ENCODE peak calls at places on chromosome 4, in four cellular contexts. N is A549, I is fibroblast of the aortic adventitia, A is tibial nerve. H is an unnamed sample.
A peak's percentile ranks its signal among the peaks of the same experiment; 100 is the strongest.

GRCh38 chr4:176841730-176842129 is 49.0 kb upstream of the VEGFC start:
- DNase-seq in N (no peak), I (peak; percentile 80), A (no peak), H (peak; percentile 53)

GRCh38 chr4:40506492-40506891 is 123.2 kb downstream of the RBM47 start:
- DNase-seq in N (no peak), I (no peak), A (no peak), H (no peak)

GRCh38 chr4:33628296-33628695 is 2616.0 kb downstream of the ARAP2 start:
- DNase-seq in N (no peak), I (no peak), A (no peak), H (peak; percentile 22)

GRCh38 chr4:123696712-123697111 is 300.1 kb downstream of the SPRY1 start:
- DNase-seq in N (no peak), I (no peak), A (no peak), H (no peak)

GRCh38 chr4:147078875-147079658 is 133.4 kb upstream of the TTC29 start:
- DNase-seq in N (no peak), I (peak; percentile 53), A (no peak), H (peak; percentile 33)

GRCh38 chr4:141158219-141158618 is 24.9 kb upstream of the RNF150 start:
- DNase-seq in N (peak; percentile 31), I (peak; percentile 73), A (no peak), H (peak; percentile 55)

GRCh38 chr4:92305878-92306520 is 2.2 kb downstream of the GRID2 start:
- DNase-seq in N (no peak), I (no peak), A (no peak), H (no peak)

GRCh38 chr4:170775851-170776250 is 686.1 kb upstream of the AADAT start:
- DNase-seq in N (no peak), I (no peak), A (no peak), H (no peak)

GRCh38 chr4:82579932-82580331 is 18.1 kb upstream of the TMEM150C start:
- DNase-seq in N (no peak), I (no peak), A (no peak), H (no peak)

GRCh38 chr4:114027596-114027995 is 48.1 kb upstream of the ARSJ start:
- DNase-seq in N (no peak), I (no peak), A (no peak), H (no peak)

GRCh38 chr4:148203056-148203898 is 238.9 kb downstream of the NR3C2 start:
- DNase-seq in N (no peak), I (no peak), A (no peak), H (no peak)

GRCh38 chr4:127656047-127656680 is 23.4 kb downstream of the INTU start:
- DNase-seq in N (no peak), I (no peak), A (no peak), H (no peak)
- H3K4me3 ChIP-seq in N (peak overlapping the region; percentile 39), I (no peak overlapping the region), A (no peak overlapping the region), H (no peak overlapping the region)

DNA sequence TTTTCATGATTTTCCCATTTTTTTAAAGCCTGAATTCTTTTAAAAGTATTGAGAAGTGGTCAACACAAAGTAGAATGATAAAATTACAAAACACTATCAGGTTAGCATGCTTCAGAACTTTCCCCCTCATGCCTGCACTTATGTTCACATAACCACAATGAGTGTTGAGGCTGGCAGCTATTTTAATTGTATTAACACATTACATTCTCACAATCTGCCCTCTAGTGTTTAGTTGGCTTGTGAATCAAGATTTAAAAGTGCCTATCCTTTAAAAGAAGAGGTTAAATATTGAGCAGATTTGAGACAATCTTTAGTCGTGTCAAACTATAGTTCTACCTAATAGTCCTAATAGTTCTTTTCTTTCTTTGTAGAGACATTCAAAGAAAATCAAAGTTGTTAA is 93.6 kb upstream of the NAP1L5 start:
- DNase-seq in N (peak; percentile 4), I (peak; percentile 42), A (no peak), H (peak; percentile 29)
- TF ChIP-seq CTCF in N (peak; percentile 36), I (peak; percentile 20), A (no peak), H (peak; percentile 7)

GRCh38 chr4:56699537-56699936 is 18.4 kb upstream of the HOPX start:
- DNase-seq in N (no peak), I (no peak), A (no peak), H (no peak)
- H3K4me3 ChIP-seq in N (no peak overlapping the region), I (no peak overlapping the region), A (no peak overlapping the region), H (no peak overlapping the region)

GRCh38 chr4:14752341-14753046 is 249.8 kb upstream of the CPEB2 start:
- DNase-seq in N (no peak), I (no peak), A (no peak), H (no peak)

GRCh38 chr4:14744346-14744745 is 257.9 kb upstream of the CPEB2 start:
- DNase-seq in N (no peak), I (no peak), A (no peak), H (no peak)

DNA sequence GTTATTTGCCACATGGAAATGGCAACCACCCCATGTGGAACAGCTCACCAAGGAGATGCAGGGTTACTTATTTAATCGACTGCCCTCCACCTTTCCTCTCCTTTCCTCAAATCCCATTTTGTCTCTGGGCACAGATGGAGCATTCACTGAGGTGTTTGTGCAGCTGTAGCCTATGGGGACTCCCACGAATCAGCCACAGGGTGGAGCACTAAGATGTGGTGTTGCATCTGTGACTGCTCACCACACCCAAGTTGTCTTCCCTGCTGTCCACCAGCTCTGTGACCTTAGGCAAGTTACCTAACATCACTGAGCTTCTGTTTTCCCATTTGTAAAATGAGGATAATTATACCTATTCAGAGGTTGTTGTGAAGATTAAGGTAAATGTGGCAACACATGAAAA is 252.4 kb upstream of the CPEB2 start:
- DNase-seq in N (peak; percentile 44), I (peak; percentile 14), A (no peak), H (peak; percentile 50)
- TF ChIP-seq CTCF in N (no peak), I (peak; percentile 19), A (no peak), H (peak; percentile 29)

GRCh38 chr4:7772708-7773385 is 166.8 kb downstream of the AFAP1 start:
- DNase-seq in N (no peak), I (no peak), A (peak; percentile 55), H (peak; percentile 34)
- H3K4me3 ChIP-seq in N (no peak overlapping the region), I (no peak overlapping the region), A (no peak overlapping the region), H (no peak overlapping the region)

GRCh38 chr4:28226962-28227361 is 1366.3 kb downstream of the STIM2 start:
- DNase-seq in N (no peak), I (no peak), A (no peak), H (no peak)

GRCh38 chr4:28225689-28226353 is 1365.2 kb downstream of the STIM2 start:
- DNase-seq in N (no peak), I (peak; percentile 37), A (no peak), H (peak; percentile 4)

GRCh38 chr4:28229092-28229491 is 1368.5 kb downstream of the STIM2 start:
- DNase-seq in N (peak; percentile 14), I (peak; percentile 71), A (no peak), H (peak; percentile 7)

GRCh38 chr4:28228575-28228974 is 1367.9 kb downstream of the STIM2 start:
- DNase-seq in N (no peak), I (no peak), A (no peak), H (no peak)

GRCh38 chr4:28225005-28225404 is 1364.4 kb downstream of the STIM2 start:
- DNase-seq in N (peak; percentile 60), I (peak; percentile 66), A (no peak), H (peak; percentile 57)
- TF ChIP-seq CTCF in N (peak; percentile 31), I (peak; percentile 56), A (no peak), H (peak; percentile 50)

GRCh38 chr4:186727977-186728519 is 4.4 kb upstream of the FAT1 start:
- DNase-seq in N (peak; percentile 72), I (no peak), A (no peak), H (peak; percentile 19)
- H3K4me3 ChIP-seq in N (peak overlapping the region; percentile 67), I (no peak overlapping the region), A (no peak overlapping the region), H (no peak overlapping the region)

GRCh38 chr4:184574861-184575260 is 74.4 kb downstream of the CASP3 start:
- DNase-seq in N (no peak), I (no peak), A (no peak), H (no peak)

GRCh38 chr4:184573701-184574100 is 75.5 kb downstream of the CASP3 start:
- DNase-seq in N (no peak), I (no peak), A (no peak), H (no peak)

DNA sequence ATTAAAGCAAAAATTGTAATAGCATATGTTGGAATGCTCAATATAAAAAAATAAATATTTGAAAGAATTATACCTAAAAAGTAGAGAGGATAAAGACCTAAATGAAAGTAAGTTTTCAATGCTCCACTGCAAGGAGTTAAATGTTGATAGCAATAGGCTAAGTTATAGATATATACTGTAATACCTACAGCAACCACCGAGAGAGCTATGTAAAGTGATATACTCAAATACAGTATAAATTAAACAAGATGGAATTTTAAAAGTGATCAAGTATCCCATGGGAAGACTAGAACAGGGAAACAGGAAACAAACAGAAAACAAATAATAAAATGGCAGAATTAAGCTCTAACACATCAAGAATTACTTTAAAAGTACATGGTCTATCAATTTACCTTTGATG is 73.9 kb downstream of the CASP3 start:
- DNase-seq in N (no peak), I (no peak), A (no peak), H (no peak)
- TF ChIP-seq CTCF in N (no peak), I (no peak), A (no peak), H (no peak)

GRCh38 chr4:183747931-183748664 is 89.0 kb downstream of the TRAPPC11 start:
- DNase-seq in N (no peak), I (peak; percentile 22), A (no peak), H (no peak)

GRCh38 chr4:183746305-183747229 is 87.5 kb downstream of the TRAPPC11 start:
- DNase-seq in N (no peak), I (peak; percentile 73), A (no peak), H (no peak)

GRCh38 chr4:183751081-183751480 is 92.0 kb downstream of the TRAPPC11 start:
- DNase-seq in N (peak; percentile 2), I (no peak), A (no peak), H (no peak)

GRCh38 chr4:183747380-183747779 is 88.3 kb downstream of the TRAPPC11 start:
- DNase-seq in N (no peak), I (no peak), A (no peak), H (no peak)
- H3K4me3 ChIP-seq in N (no peak overlapping the region), I (no peak overlapping the region), A (no peak overlapping the region), H (no peak overlapping the region)

GRCh38 chr4:89295415-89295927 is 12.1 kb downstream of the GPRIN3 start:
- DNase-seq in N (no peak), I (no peak), A (no peak), H (no peak)

GRCh38 chr4:89298788-89299152 is 8.8 kb downstream of the GPRIN3 start:
- DNase-seq in N (no peak), I (peak; percentile 3), A (no peak), H (peak; percentile 63)

GRCh38 chr4:89298160-89298559 is 9.4 kb downstream of the GPRIN3 start:
- DNase-seq in N (no peak), I (no peak), A (no peak), H (no peak)

GRCh38 chr4:89296399-89296798 is 11.2 kb downstream of the GPRIN3 start:
- DNase-seq in N (no peak), I (no peak), A (no peak), H (no peak)

GRCh38 chr4:89296871-89297270 is 10.7 kb downstream of the GPRIN3 start:
- DNase-seq in N (no peak), I (no peak), A (no peak), H (no peak)
- TF ChIP-seq CTCF in N (no peak), I (no peak), A (no peak), H (no peak)